ENCODE peak calls at places on chromosomes 11 and 22, in six cellular contexts. One of them, this sample, is unnamed.

GRCh38 chr11:71298761-71299181 is 46.4 kb upstream of the SHANK2 start:
- DNase-seq in IMR-90: no peak
- DNase-seq in dermis blood vessel endothelial cell: no peak
- DNase-seq in lower leg skin: no peak
- DNase-seq in heart left ventricle: no peak
- DNase-seq in effector CD4-positive, alpha-beta T cell: no peak
- DNase-seq in this sample: no peak

GRCh38 chr11:123438191-123438627 is 8.1 kb downstream of the GRAMD1B start:
- DNase-seq in lower leg skin: no peak
- DNase-seq in dermis blood vessel endothelial cell: no peak
- DNase-seq in effector CD4-positive, alpha-beta T cell: no peak
- DNase-seq in IMR-90: peak
- DNase-seq in heart left ventricle: no peak
- DNase-seq in this sample: no peak

GRCh38 chr11:118338637-118339061 is 3.9 kb downstream of the CD3D start:
- DNase-seq in effector CD4-positive, alpha-beta T cell: peak
- DNase-seq in IMR-90: no peak
- DNase-seq in lower leg skin: no peak
- DNase-seq in dermis blood vessel endothelial cell: peak
- DNase-seq in heart left ventricle: no peak
- DNase-seq in this sample: no peak

GRCh38 chr22:22948651-22949611 is 61.3 kb downstream of the IGLL5 start:
- DNase-seq in effector CD4-positive, alpha-beta T cell: no peak
- DNase-seq in IMR-90: peak
- DNase-seq in heart left ventricle: peak
- DNase-seq in dermis blood vessel endothelial cell: no peak
- DNase-seq in lower leg skin: peak
- DNase-seq in this sample: no peak

GRCh38 chr22:47381240-47381639 is 618.8 kb downstream of the TBC1D22A start:
- DNase-seq in dermis blood vessel endothelial cell: no peak
- DNase-seq in IMR-90: no peak
- DNase-seq in heart left ventricle: peak
- DNase-seq in effector CD4-positive, alpha-beta T cell: no peak
- DNase-seq in lower leg skin: no peak
- DNase-seq in this sample: no peak

GRCh38 chr11:85960678-85961077 is 105.5 kb downstream of the CCDC83 start:
- DNase-seq in lower leg skin: no peak
- DNase-seq in heart left ventricle: no peak
- DNase-seq in IMR-90: no peak
- DNase-seq in effector CD4-positive, alpha-beta T cell: no peak
- DNase-seq in dermis blood vessel endothelial cell: no peak
- DNase-seq in this sample: no peak

GRCh38 chr22:35425971-35426800 is 26.2 kb downstream of the MCM5 start:
- DNase-seq in dermis blood vessel endothelial cell: no peak
- DNase-seq in lower leg skin: no peak
- DNase-seq in effector CD4-positive, alpha-beta T cell: no peak
- DNase-seq in IMR-90: peak
- DNase-seq in heart left ventricle: no peak
- DNase-seq in this sample: no peak

GRCh38 chr11:67119577-67120391 is 721 bp downstream of the KDM2A start:
- DNase-seq in effector CD4-positive, alpha-beta T cell: peak
- DNase-seq in dermis blood vessel endothelial cell: peak
- DNase-seq in heart left ventricle: no peak
- DNase-seq in lower leg skin: peak
- DNase-seq in IMR-90: no peak
- DNase-seq in this sample: peak

GRCh38 chr11:111819161-111820058 is 52.0 kb downstream of the ALG9 start:
- DNase-seq in heart left ventricle: no peak
- DNase-seq in effector CD4-positive, alpha-beta T cell: no peak
- DNase-seq in lower leg skin: peak
- DNase-seq in dermis blood vessel endothelial cell: peak
- DNase-seq in IMR-90: peak
- DNase-seq in this sample: no peak

GRCh38 chr11:116331381-116331780 is 441.4 kb downstream of the BUD13 start:
- DNase-seq in dermis blood vessel endothelial cell: no peak
- DNase-seq in IMR-90: no peak
- DNase-seq in lower leg skin: no peak
- DNase-seq in heart left ventricle: no peak
- DNase-seq in effector CD4-positive, alpha-beta T cell: no peak
- DNase-seq in this sample: no peak